ENCODE peak calls at places on chromosomes 4 and X, in four cellular contexts. V, I, F and O are unnamed samples.

GRCh38 chr4:61373901-61374611 is 173.9 kb downstream of the ADGRL3 start:
- DNase-seq in V (no peak), I (no peak), F (no peak), O (no peak)

GRCh38 chrX:22037225-22037624 is 5.1 kb downstream of the PHEX start:
- DNase-seq in V (no peak), I (no peak), F (no peak), O (no peak)

GRCh38 chrX:129769467-129770154 is 10.1 kb upstream of the SASH3 start:
- DNase-seq in V (no peak), I (no peak), F (no peak), O (no peak)

GRCh38 chr4:41883988-41884737 is 51.1 kb upstream of the TMEM33 start:
- DNase-seq in V (no peak), I (peak; percentile 35), F (no peak), O (no peak)

GRCh38 chrX:68903111-68903510 is 74.3 kb downstream of the EFNB1 start:
- DNase-seq in V (no peak), I (no peak), F (no peak), O (no peak)

GRCh38 chr4:109701566-109702399 is 1.5 kb downstream of the CASP6 start:
- DNase-seq in V (no peak), I (no peak), F (no peak), O (no peak)

GRCh38 chr4:57093816-57094481 is 16.2 kb downstream of the IGFBP7 start:
- DNase-seq in V (no peak), I (no peak), F (peak; percentile 47), O (no peak)

GRCh38 chrX:29797156-29797555 is 418.2 kb upstream of the MAGEB2 start:
- DNase-seq in V (no peak), I (no peak), F (no peak), O (no peak)

GRCh38 chr4:77092832-77093800 is 17.3 kb upstream of the CCNI start:
- DNase-seq in V (no peak), I (no peak), F (no peak), O (no peak)

GRCh38 chrX:21885568-21885967 is 29.8 kb downstream of the YY2 start:
- DNase-seq in V (no peak), I (no peak), F (no peak), O (no peak)

GRCh38 chr4:165131247-165131832 is 18.7 kb upstream of the TMEM192 start:
- DNase-seq in V (peak; percentile 72), I (peak; percentile 53), F (peak; percentile 41), O (peak; percentile 46)

GRCh38 chr4:150849016-150849415 is 166.1 kb downstream of the LRBA start:
- DNase-seq in V (no peak), I (no peak), F (no peak), O (no peak)

GRCh38 chr4:147407261-147408045 is 73.4 kb upstream of the EDNRA start:
- DNase-seq in V (no peak), I (no peak), F (no peak), O (peak; percentile 16)

GRCh38 chr4:41866799-41867677 is 68.2 kb upstream of the TMEM33 start:
- DNase-seq in V (no peak), I (no peak), F (no peak), O (no peak)

GRCh38 chr4:186192068-186192751 is 843 bp downstream of the CYP4V2 start:
- DNase-seq in V (peak; percentile 35), I (peak; percentile 65), F (peak; percentile 36), O (no peak)
- TF ChIP-seq POLR2A in V (no peak), I (peak; percentile 57), F (no peak), O (no peak)

DNA sequence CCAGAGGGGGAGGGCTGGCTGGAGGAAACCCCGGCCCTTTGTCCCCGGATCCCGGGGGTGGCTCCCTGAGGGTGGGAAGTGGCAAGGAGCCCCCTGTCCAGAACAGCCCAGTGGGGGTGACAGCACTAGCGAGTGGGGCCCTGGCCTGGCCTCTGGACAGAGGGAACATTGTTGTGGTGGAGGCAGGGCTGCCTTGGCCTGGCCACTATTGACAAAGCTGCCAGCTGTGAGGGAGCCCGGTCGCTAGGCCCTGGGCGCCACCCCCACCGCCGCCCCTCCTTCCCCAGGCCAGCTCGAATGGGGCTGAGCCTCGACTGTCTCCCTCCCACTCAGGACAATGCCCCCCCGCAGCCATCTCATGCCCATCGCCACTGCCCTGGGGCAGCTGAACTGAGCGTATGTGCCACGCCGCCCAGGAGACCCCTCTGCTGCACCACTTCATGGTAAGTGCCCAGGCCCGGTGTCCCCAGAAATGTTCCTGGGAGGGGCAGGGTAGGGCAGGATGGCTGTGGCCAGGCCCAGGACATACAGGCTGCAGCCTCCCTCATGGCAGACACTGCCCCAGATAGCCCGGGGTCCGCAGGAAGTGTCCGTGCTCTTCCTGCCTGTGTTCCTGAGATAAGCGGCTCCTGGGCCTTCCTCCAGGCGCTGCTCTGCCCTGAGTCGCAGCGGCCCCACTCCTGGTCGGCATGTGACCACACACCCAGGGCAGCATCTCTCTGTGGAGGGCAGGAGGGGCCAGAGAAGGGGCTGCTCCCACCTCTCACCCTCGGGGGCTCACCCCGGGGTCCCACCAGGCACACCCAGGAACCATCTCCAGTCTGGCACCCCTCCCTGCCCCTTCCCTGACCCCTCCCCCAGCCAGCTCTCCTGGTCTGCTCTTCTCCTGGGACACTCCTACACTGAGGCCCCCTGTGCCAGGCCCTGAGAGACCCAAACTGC is 1.4 kb downstream of the PLXNB3 start:
- DNase-seq in V (no peak), I (peak; percentile 50), F (peak; percentile 24), O (no peak)
- TF ChIP-seq POLR2A in V (no peak), I (peak; percentile 12), F (no peak), O (no peak)

DNA sequence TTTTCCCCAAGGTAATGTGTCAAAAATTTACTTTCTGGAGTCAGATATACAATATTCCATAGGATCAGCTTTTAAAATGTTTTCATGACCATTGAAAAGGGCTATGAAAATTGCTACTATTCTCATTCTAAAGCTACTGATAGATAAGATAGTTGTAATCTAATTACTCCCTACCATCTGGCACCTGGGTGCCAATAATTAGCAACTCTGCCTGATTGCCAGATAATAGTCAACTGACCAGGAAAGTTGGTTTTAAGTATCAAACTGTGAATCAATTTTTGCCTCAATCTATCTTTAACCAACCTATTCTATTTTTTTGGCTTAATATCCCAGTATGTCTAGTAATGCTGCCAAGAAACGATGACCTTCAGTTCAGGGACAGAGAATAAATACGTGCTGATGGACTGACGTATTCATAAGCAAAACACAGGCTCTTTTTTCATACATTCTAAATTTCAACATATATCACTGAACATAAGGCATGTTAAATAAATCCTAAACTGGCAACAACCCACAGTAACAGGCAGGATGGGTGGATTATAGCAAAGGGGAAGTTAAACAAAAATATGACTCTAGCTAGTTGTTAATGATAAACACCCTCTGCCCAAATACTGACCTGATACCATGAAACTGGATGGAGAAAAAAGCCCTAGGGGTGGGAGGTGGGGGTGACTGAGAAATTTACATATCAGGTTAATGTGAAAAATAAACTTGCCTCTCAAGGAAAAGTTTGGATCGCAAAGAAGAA is 18.2 kb downstream of the SH3RF1 start:
- DNase-seq in V (no peak), I (no peak), F (no peak), O (no peak)
- TF ChIP-seq POLR2A in V (no peak), I (no peak), F (no peak), O (no peak)

DNA sequence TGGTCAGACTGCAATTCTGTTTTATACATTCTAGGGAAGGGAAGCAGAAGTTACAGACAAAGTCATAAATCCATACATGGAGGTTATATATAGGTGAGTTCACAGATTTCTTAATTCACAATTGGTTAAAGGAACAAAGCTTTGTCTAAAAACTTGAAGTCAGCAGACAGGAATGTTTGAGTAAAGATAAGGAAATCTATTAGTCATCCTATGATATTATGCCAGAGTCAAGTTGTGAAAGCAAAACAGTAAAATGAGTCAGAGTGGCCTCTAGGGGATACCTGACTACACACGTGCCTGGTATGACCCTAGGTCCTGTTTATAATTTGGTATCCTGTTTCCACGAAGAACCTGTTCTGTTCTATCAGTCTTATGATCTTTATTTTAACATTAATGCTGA is 31.5 kb downstream of the ACTRT1 start:
- DNase-seq in V (no peak), I (no peak), F (no peak), O (no peak)
- TF ChIP-seq POLR2A in V (no peak), I (no peak), F (no peak), O (no peak)

DNA sequence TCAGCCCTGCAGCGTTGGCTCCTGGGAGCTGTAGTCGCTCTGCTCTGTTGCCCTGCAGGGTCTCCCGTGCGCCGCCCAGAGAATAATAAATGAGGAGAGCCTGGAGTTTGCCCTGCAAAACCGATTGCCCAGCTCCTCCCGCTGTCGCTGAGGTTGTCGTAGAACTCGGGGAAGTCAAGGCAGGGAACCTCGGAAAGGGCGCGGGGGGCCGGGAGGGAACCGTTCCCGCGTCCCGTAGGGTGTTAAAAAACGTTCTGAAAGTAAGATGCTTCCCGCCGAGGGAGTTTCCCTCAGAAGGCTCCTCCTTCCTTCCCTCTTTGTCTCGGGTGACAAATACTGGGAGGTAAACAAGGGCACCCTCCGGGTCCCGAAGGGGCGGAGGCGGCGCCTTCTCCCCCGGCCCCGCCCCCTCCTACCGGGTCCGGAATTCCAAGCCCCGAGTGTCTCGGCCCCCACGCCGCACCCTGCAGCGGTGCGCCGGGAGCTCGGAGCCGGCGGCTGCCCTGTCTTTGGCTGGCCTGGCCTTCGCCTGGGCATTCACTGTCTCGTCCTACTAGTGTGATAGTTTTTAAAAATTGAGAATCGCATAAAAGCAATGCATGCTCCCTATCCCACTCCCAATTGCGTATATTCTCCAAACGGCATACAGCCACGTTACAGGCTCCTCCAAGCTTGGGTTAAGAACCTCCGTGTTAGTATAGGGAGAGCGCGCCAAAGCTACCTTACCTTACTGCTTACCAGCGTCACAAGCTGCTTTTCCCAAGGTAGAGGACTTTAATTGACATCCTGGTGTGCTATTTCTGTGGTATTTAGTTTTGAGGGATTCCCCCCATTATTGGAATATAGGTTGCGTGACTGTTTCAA is 965 bp upstream of the HMGB2 start:
- DNase-seq in V (peak; percentile 53), I (peak; percentile 55), F (peak; percentile 50), O (peak; percentile 79)
- TF ChIP-seq POLR2A in V (no peak), I (peak; percentile 7), F (no peak), O (peak; percentile 93)

DNA sequence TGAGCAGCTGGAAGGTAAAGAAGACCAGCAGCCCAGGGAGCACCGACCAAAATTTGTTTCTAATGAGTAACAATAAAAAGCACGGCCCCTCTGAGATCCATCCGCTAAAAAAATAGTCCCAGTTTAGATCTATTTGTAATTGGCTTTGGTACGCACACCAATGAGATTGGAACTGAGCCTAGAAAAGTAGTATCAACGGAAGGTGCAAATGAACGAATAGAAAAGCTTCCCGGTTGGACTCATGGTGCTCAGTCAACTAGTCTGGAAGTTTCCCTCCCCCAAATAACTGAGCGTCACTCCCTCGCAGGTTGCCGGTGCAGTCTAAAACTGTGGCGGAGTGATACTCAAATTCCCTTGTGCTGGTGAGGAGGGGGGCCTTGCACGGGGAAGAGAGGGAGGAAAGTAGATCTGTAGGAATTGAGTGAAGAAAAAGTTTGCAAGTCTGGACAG is at the start of gene COL4A5:
- DNase-seq in V (peak; percentile 49), I (peak; percentile 60), F (peak; percentile 59), O (peak; percentile 80)
- TF ChIP-seq POLR2A in V (no peak), I (no peak), F (no peak), O (no peak)

GRCh38 chr4:159946983-159947645 is 844.2 kb downstream of the RAPGEF2 start:
- DNase-seq in V (no peak), I (no peak), F (no peak), O (peak; percentile 70)
- TF ChIP-seq POLR2A in V (no peak), I (no peak), F (no peak), O (no peak)